ENCODE peak calls at places on chromosome 18, in eight cellular contexts. One of them, this sample, is unnamed.

GRCh38 chr18:50729326-50729725 is 90.5 kb downstream of the MRO start:
- DNase-seq in activated T-helper 1 cell treated with anti-CD3 and anti-CD28 coated beads, Interleukin-2, amount 50 U/mL, for 16 hours: no peak
- DNase-seq in tibial artery: no peak
- DNase-seq in heart right ventricle: no peak
- DNase-seq in stimulated activated CD4-positive, alpha-beta T cell treated with anti-CD3 and anti-CD28 coated beads, Interleukin-4, amount 100 ng/mL, for 24 hours: no peak
- DNase-seq in RPMI7951: no peak
- DNase-seq in smooth muscle cell of the brain vasculature: no peak
- DNase-seq in HCT116: no peak
- DNase-seq in this sample: no peak

GRCh38 chr18:48428494-48429177 is 19.5 kb upstream of the ZBTB7C start:
- DNase-seq in heart right ventricle: no peak
- DNase-seq in smooth muscle cell of the brain vasculature: no peak
- DNase-seq in tibial artery: no peak
- DNase-seq in HCT116: no peak
- DNase-seq in activated T-helper 1 cell treated with anti-CD3 and anti-CD28 coated beads, Interleukin-2, amount 50 U/mL, for 16 hours: no peak
- DNase-seq in RPMI7951: no peak
- DNase-seq in stimulated activated CD4-positive, alpha-beta T cell treated with anti-CD3 and anti-CD28 coated beads, Interleukin-4, amount 100 ng/mL, for 24 hours: no peak
- DNase-seq in this sample: no peak

GRCh38 chr18:13039806-13040205 is 48.6 kb downstream of the CEP192 start:
- DNase-seq in heart right ventricle: no peak
- DNase-seq in smooth muscle cell of the brain vasculature: no peak
- DNase-seq in HCT116: no peak
- DNase-seq in tibial artery: no peak
- DNase-seq in activated T-helper 1 cell treated with anti-CD3 and anti-CD28 coated beads, Interleukin-2, amount 50 U/mL, for 16 hours: no peak
- DNase-seq in stimulated activated CD4-positive, alpha-beta T cell treated with anti-CD3 and anti-CD28 coated beads, Interleukin-4, amount 100 ng/mL, for 24 hours: no peak
- DNase-seq in RPMI7951: no peak
- DNase-seq in this sample: no peak

GRCh38 chr18:48750485-48751175 is 200.1 kb downstream of the SMAD7 start:
- DNase-seq in smooth muscle cell of the brain vasculature: no peak
- DNase-seq in HCT116: no peak
- DNase-seq in heart right ventricle: peak; percentile 25
- DNase-seq in activated T-helper 1 cell treated with anti-CD3 and anti-CD28 coated beads, Interleukin-2, amount 50 U/mL, for 16 hours: no peak
- DNase-seq in stimulated activated CD4-positive, alpha-beta T cell treated with anti-CD3 and anti-CD28 coated beads, Interleukin-4, amount 100 ng/mL, for 24 hours: no peak
- DNase-seq in tibial artery: peak; percentile 91
- DNase-seq in RPMI7951: peak; percentile 91
- DNase-seq in this sample: no peak

GRCh38 chr18:36130039-36130831 is 536 bp downstream of the ELP2 start:
- DNase-seq in HCT116: no peak
- DNase-seq in stimulated activated CD4-positive, alpha-beta T cell treated with anti-CD3 and anti-CD28 coated beads, Interleukin-4, amount 100 ng/mL, for 24 hours: no peak
- DNase-seq in heart right ventricle: no peak
- DNase-seq in smooth muscle cell of the brain vasculature: no peak
- DNase-seq in RPMI7951: no peak
- DNase-seq in tibial artery: no peak
- DNase-seq in activated T-helper 1 cell treated with anti-CD3 and anti-CD28 coated beads, Interleukin-2, amount 50 U/mL, for 16 hours: no peak
- DNase-seq in this sample: peak; percentile 13

GRCh38 chr18:59051470-59052165 is 88.1 kb upstream of the SEC11C start:
- DNase-seq in smooth muscle cell of the brain vasculature: no peak
- DNase-seq in tibial artery: peak; percentile 92
- DNase-seq in heart right ventricle: no peak
- DNase-seq in activated T-helper 1 cell treated with anti-CD3 and anti-CD28 coated beads, Interleukin-2, amount 50 U/mL, for 16 hours: no peak
- DNase-seq in stimulated activated CD4-positive, alpha-beta T cell treated with anti-CD3 and anti-CD28 coated beads, Interleukin-4, amount 100 ng/mL, for 24 hours: no peak
- DNase-seq in RPMI7951: no peak
- DNase-seq in HCT116: no peak
- DNase-seq in this sample: no peak

GRCh38 chr18:41526046-41526445 is 429.0 kb upstream of the PIK3C3 start:
- DNase-seq in RPMI7951: no peak
- DNase-seq in HCT116: no peak
- DNase-seq in activated T-helper 1 cell treated with anti-CD3 and anti-CD28 coated beads, Interleukin-2, amount 50 U/mL, for 16 hours: no peak
- DNase-seq in smooth muscle cell of the brain vasculature: no peak
- DNase-seq in tibial artery: no peak
- DNase-seq in stimulated activated CD4-positive, alpha-beta T cell treated with anti-CD3 and anti-CD28 coated beads, Interleukin-4, amount 100 ng/mL, for 24 hours: no peak
- DNase-seq in heart right ventricle: no peak
- DNase-seq in this sample: no peak

GRCh38 chr18:22868831-22869230 is 64.3 kb upstream of the RBBP8 start:
- DNase-seq in heart right ventricle: no peak
- DNase-seq in activated T-helper 1 cell treated with anti-CD3 and anti-CD28 coated beads, Interleukin-2, amount 50 U/mL, for 16 hours: no peak
- DNase-seq in stimulated activated CD4-positive, alpha-beta T cell treated with anti-CD3 and anti-CD28 coated beads, Interleukin-4, amount 100 ng/mL, for 24 hours: no peak
- DNase-seq in HCT116: no peak
- DNase-seq in smooth muscle cell of the brain vasculature: no peak
- DNase-seq in tibial artery: no peak
- DNase-seq in RPMI7951: no peak
- DNase-seq in this sample: no peak

GRCh38 chr18:23054553-23054952 is 80.7 kb upstream of the CABLES1 start:
- DNase-seq in smooth muscle cell of the brain vasculature: no peak
- DNase-seq in activated T-helper 1 cell treated with anti-CD3 and anti-CD28 coated beads, Interleukin-2, amount 50 U/mL, for 16 hours: no peak
- DNase-seq in tibial artery: peak; percentile 17
- DNase-seq in heart right ventricle: no peak
- DNase-seq in stimulated activated CD4-positive, alpha-beta T cell treated with anti-CD3 and anti-CD28 coated beads, Interleukin-4, amount 100 ng/mL, for 24 hours: no peak
- DNase-seq in HCT116: no peak
- DNase-seq in RPMI7951: no peak
- DNase-seq in this sample: no peak

GRCh38 chr18:63205791-63206252 is 113.7 kb downstream of the BCL2 start:
- DNase-seq in RPMI7951: no peak
- DNase-seq in HCT116: no peak
- DNase-seq in stimulated activated CD4-positive, alpha-beta T cell treated with anti-CD3 and anti-CD28 coated beads, Interleukin-4, amount 100 ng/mL, for 24 hours: no peak
- DNase-seq in activated T-helper 1 cell treated with anti-CD3 and anti-CD28 coated beads, Interleukin-2, amount 50 U/mL, for 16 hours: no peak
- DNase-seq in smooth muscle cell of the brain vasculature: no peak
- DNase-seq in heart right ventricle: no peak
- DNase-seq in tibial artery: no peak
- DNase-seq in this sample: no peak

GRCh38 chr18:68284236-68284635 is 430.7 kb downstream of the TMX3 start:
- DNase-seq in HCT116: no peak
- DNase-seq in tibial artery: no peak
- DNase-seq in smooth muscle cell of the brain vasculature: no peak
- DNase-seq in activated T-helper 1 cell treated with anti-CD3 and anti-CD28 coated beads, Interleukin-2, amount 50 U/mL, for 16 hours: no peak
- DNase-seq in heart right ventricle: no peak
- DNase-seq in RPMI7951: no peak
- DNase-seq in stimulated activated CD4-positive, alpha-beta T cell treated with anti-CD3 and anti-CD28 coated beads, Interleukin-4, amount 100 ng/mL, for 24 hours: no peak
- DNase-seq in this sample: no peak

GRCh38 chr18:45059695-45060094 is 379.0 kb downstream of the SETBP1 start:
- DNase-seq in stimulated activated CD4-positive, alpha-beta T cell treated with anti-CD3 and anti-CD28 coated beads, Interleukin-4, amount 100 ng/mL, for 24 hours: no peak
- DNase-seq in activated T-helper 1 cell treated with anti-CD3 and anti-CD28 coated beads, Interleukin-2, amount 50 U/mL, for 16 hours: no peak
- DNase-seq in HCT116: no peak
- DNase-seq in smooth muscle cell of the brain vasculature: peak; percentile 40
- DNase-seq in heart right ventricle: no peak
- DNase-seq in RPMI7951: peak; percentile 93
- DNase-seq in tibial artery: no peak
- DNase-seq in this sample: no peak

GRCh38 chr18:55416791-55417190 is 171.2 kb downstream of the TCF4 start:
- DNase-seq in heart right ventricle: no peak
- DNase-seq in activated T-helper 1 cell treated with anti-CD3 and anti-CD28 coated beads, Interleukin-2, amount 50 U/mL, for 16 hours: no peak
- DNase-seq in HCT116: no peak
- DNase-seq in smooth muscle cell of the brain vasculature: no peak
- DNase-seq in tibial artery: no peak
- DNase-seq in stimulated activated CD4-positive, alpha-beta T cell treated with anti-CD3 and anti-CD28 coated beads, Interleukin-4, amount 100 ng/mL, for 24 hours: no peak
- DNase-seq in RPMI7951: no peak
- DNase-seq in this sample: no peak

GRCh38 chr18:3528251-3528650 is 78.3 kb downstream of the TGIF1 start:
- DNase-seq in activated T-helper 1 cell treated with anti-CD3 and anti-CD28 coated beads, Interleukin-2, amount 50 U/mL, for 16 hours: no peak
- DNase-seq in tibial artery: no peak
- DNase-seq in RPMI7951: no peak
- DNase-seq in HCT116: no peak
- DNase-seq in stimulated activated CD4-positive, alpha-beta T cell treated with anti-CD3 and anti-CD28 coated beads, Interleukin-4, amount 100 ng/mL, for 24 hours: no peak
- DNase-seq in heart right ventricle: no peak
- DNase-seq in smooth muscle cell of the brain vasculature: no peak
- DNase-seq in this sample: no peak

GRCh38 chr18:72830109-72830508 is 37.7 kb downstream of the NETO1 start:
- DNase-seq in activated T-helper 1 cell treated with anti-CD3 and anti-CD28 coated beads, Interleukin-2, amount 50 U/mL, for 16 hours: no peak
- DNase-seq in stimulated activated CD4-positive, alpha-beta T cell treated with anti-CD3 and anti-CD28 coated beads, Interleukin-4, amount 100 ng/mL, for 24 hours: no peak
- DNase-seq in smooth muscle cell of the brain vasculature: no peak
- DNase-seq in heart right ventricle: peak; percentile 48
- DNase-seq in RPMI7951: peak; percentile 50
- DNase-seq in tibial artery: no peak
- DNase-seq in HCT116: no peak
- DNase-seq in this sample: peak; percentile 19

GRCh38 chr18:12287131-12287681 is 20.8 kb upstream of the TUBB6 start:
- DNase-seq in HCT116: no peak
- DNase-seq in activated T-helper 1 cell treated with anti-CD3 and anti-CD28 coated beads, Interleukin-2, amount 50 U/mL, for 16 hours: no peak
- DNase-seq in stimulated activated CD4-positive, alpha-beta T cell treated with anti-CD3 and anti-CD28 coated beads, Interleukin-4, amount 100 ng/mL, for 24 hours: no peak
- DNase-seq in smooth muscle cell of the brain vasculature: no peak
- DNase-seq in heart right ventricle: no peak
- DNase-seq in RPMI7951: no peak
- DNase-seq in tibial artery: no peak
- DNase-seq in this sample: no peak

GRCh38 chr18:53380063-53380639 is 844.3 kb downstream of the MBD2 start:
- DNase-seq in RPMI7951: peak; percentile 17
- DNase-seq in HCT116: peak; percentile 19
- DNase-seq in activated T-helper 1 cell treated with anti-CD3 and anti-CD28 coated beads, Interleukin-2, amount 50 U/mL, for 16 hours: no peak
- DNase-seq in heart right ventricle: no peak
- DNase-seq in stimulated activated CD4-positive, alpha-beta T cell treated with anti-CD3 and anti-CD28 coated beads, Interleukin-4, amount 100 ng/mL, for 24 hours: no peak
- DNase-seq in tibial artery: no peak
- DNase-seq in smooth muscle cell of the brain vasculature: no peak
- DNase-seq in this sample: no peak

GRCh38 chr18:78605255-78605654 is 374.4 kb upstream of the SALL3 start:
- DNase-seq in tibial artery: no peak
- DNase-seq in heart right ventricle: no peak
- DNase-seq in stimulated activated CD4-positive, alpha-beta T cell treated with anti-CD3 and anti-CD28 coated beads, Interleukin-4, amount 100 ng/mL, for 24 hours: no peak
- DNase-seq in smooth muscle cell of the brain vasculature: no peak
- DNase-seq in activated T-helper 1 cell treated with anti-CD3 and anti-CD28 coated beads, Interleukin-2, amount 50 U/mL, for 16 hours: no peak
- DNase-seq in RPMI7951: no peak
- DNase-seq in HCT116: no peak
- DNase-seq in this sample: no peak

GRCh38 chr18:34222396-34223163 is 2.1 kb downstream of the NOL4 start:
- DNase-seq in HCT116: no peak
- DNase-seq in activated T-helper 1 cell treated with anti-CD3 and anti-CD28 coated beads, Interleukin-2, amount 50 U/mL, for 16 hours: no peak
- DNase-seq in heart right ventricle: no peak
- DNase-seq in tibial artery: no peak
- DNase-seq in stimulated activated CD4-positive, alpha-beta T cell treated with anti-CD3 and anti-CD28 coated beads, Interleukin-4, amount 100 ng/mL, for 24 hours: no peak
- DNase-seq in smooth muscle cell of the brain vasculature: no peak
- DNase-seq in RPMI7951: peak; percentile 14
- DNase-seq in this sample: no peak

GRCh38 chr18:55421612-55422381 is 166.2 kb downstream of the TCF4 start:
- DNase-seq in tibial artery: no peak
- DNase-seq in RPMI7951: peak; percentile 59
- DNase-seq in smooth muscle cell of the brain vasculature: no peak
- DNase-seq in HCT116: no peak
- DNase-seq in activated T-helper 1 cell treated with anti-CD3 and anti-CD28 coated beads, Interleukin-2, amount 50 U/mL, for 16 hours: no peak
- DNase-seq in heart right ventricle: peak; percentile 29
- DNase-seq in stimulated activated CD4-positive, alpha-beta T cell treated with anti-CD3 and anti-CD28 coated beads, Interleukin-4, amount 100 ng/mL, for 24 hours: no peak
- DNase-seq in this sample: no peak

GRCh38 chr18:67010916-67011315 is 407.0 kb upstream of the CDH19 start:
- DNase-seq in activated T-helper 1 cell treated with anti-CD3 and anti-CD28 coated beads, Interleukin-2, amount 50 U/mL, for 16 hours: no peak
- DNase-seq in tibial artery: no peak
- DNase-seq in stimulated activated CD4-positive, alpha-beta T cell treated with anti-CD3 and anti-CD28 coated beads, Interleukin-4, amount 100 ng/mL, for 24 hours: no peak
- DNase-seq in RPMI7951: no peak
- DNase-seq in smooth muscle cell of the brain vasculature: no peak
- DNase-seq in HCT116: no peak
- DNase-seq in heart right ventricle: no peak
- DNase-seq in this sample: no peak

GRCh38 chr18:36509646-36510197 is 212.2 kb downstream of the FHOD3 start:
- DNase-seq in stimulated activated CD4-positive, alpha-beta T cell treated with anti-CD3 and anti-CD28 coated beads, Interleukin-4, amount 100 ng/mL, for 24 hours: no peak
- DNase-seq in activated T-helper 1 cell treated with anti-CD3 and anti-CD28 coated beads, Interleukin-2, amount 50 U/mL, for 16 hours: no peak
- DNase-seq in smooth muscle cell of the brain vasculature: no peak
- DNase-seq in RPMI7951: no peak
- DNase-seq in heart right ventricle: no peak
- DNase-seq in HCT116: no peak
- DNase-seq in tibial artery: no peak
- DNase-seq in this sample: no peak

GRCh38 chr18:8795586-8795985 is 90.2 kb downstream of the MTCL1 start:
- DNase-seq in activated T-helper 1 cell treated with anti-CD3 and anti-CD28 coated beads, Interleukin-2, amount 50 U/mL, for 16 hours: no peak
- DNase-seq in tibial artery: no peak
- DNase-seq in stimulated activated CD4-positive, alpha-beta T cell treated with anti-CD3 and anti-CD28 coated beads, Interleukin-4, amount 100 ng/mL, for 24 hours: no peak
- DNase-seq in heart right ventricle: no peak
- DNase-seq in RPMI7951: no peak
- DNase-seq in HCT116: no peak
- DNase-seq in smooth muscle cell of the brain vasculature: no peak
- DNase-seq in this sample: no peak

GRCh38 chr18:66872277-66872676 is 268.4 kb upstream of the CDH19 start:
- DNase-seq in smooth muscle cell of the brain vasculature: no peak
- DNase-seq in tibial artery: no peak
- DNase-seq in stimulated activated CD4-positive, alpha-beta T cell treated with anti-CD3 and anti-CD28 coated beads, Interleukin-4, amount 100 ng/mL, for 24 hours: no peak
- DNase-seq in heart right ventricle: no peak
- DNase-seq in RPMI7951: no peak
- DNase-seq in activated T-helper 1 cell treated with anti-CD3 and anti-CD28 coated beads, Interleukin-2, amount 50 U/mL, for 16 hours: no peak
- DNase-seq in HCT116: no peak
- DNase-seq in this sample: no peak

GRCh38 chr18:74175658-74176057 is 27.3 kb downstream of the TIMM21 start:
- DNase-seq in activated T-helper 1 cell treated with anti-CD3 and anti-CD28 coated beads, Interleukin-2, amount 50 U/mL, for 16 hours: no peak
- DNase-seq in smooth muscle cell of the brain vasculature: no peak
- DNase-seq in stimulated activated CD4-positive, alpha-beta T cell treated with anti-CD3 and anti-CD28 coated beads, Interleukin-4, amount 100 ng/mL, for 24 hours: no peak
- DNase-seq in heart right ventricle: no peak
- DNase-seq in RPMI7951: no peak
- DNase-seq in HCT116: no peak
- DNase-seq in tibial artery: no peak
- DNase-seq in this sample: no peak

GRCh38 chr18:32083781-32084180 is 7.9 kb upstream of the RNF138 start:
- DNase-seq in stimulated activated CD4-positive, alpha-beta T cell treated with anti-CD3 and anti-CD28 coated beads, Interleukin-4, amount 100 ng/mL, for 24 hours: no peak
- DNase-seq in HCT116: no peak
- DNase-seq in smooth muscle cell of the brain vasculature: no peak
- DNase-seq in heart right ventricle: no peak
- DNase-seq in tibial artery: no peak
- DNase-seq in activated T-helper 1 cell treated with anti-CD3 and anti-CD28 coated beads, Interleukin-2, amount 50 U/mL, for 16 hours: no peak
- DNase-seq in RPMI7951: no peak
- DNase-seq in this sample: no peak

GRCh38 chr18:44997139-44997538 is 316.5 kb downstream of the SETBP1 start:
- DNase-seq in tibial artery: no peak
- DNase-seq in stimulated activated CD4-positive, alpha-beta T cell treated with anti-CD3 and anti-CD28 coated beads, Interleukin-4, amount 100 ng/mL, for 24 hours: no peak
- DNase-seq in RPMI7951: no peak
- DNase-seq in smooth muscle cell of the brain vasculature: no peak
- DNase-seq in HCT116: no peak
- DNase-seq in heart right ventricle: no peak
- DNase-seq in activated T-helper 1 cell treated with anti-CD3 and anti-CD28 coated beads, Interleukin-2, amount 50 U/mL, for 16 hours: no peak
- DNase-seq in this sample: no peak

GRCh38 chr18:62651276-62652031 is 63.9 kb upstream of the PHLPP1 start:
- DNase-seq in stimulated activated CD4-positive, alpha-beta T cell treated with anti-CD3 and anti-CD28 coated beads, Interleukin-4, amount 100 ng/mL, for 24 hours: no peak
- DNase-seq in activated T-helper 1 cell treated with anti-CD3 and anti-CD28 coated beads, Interleukin-2, amount 50 U/mL, for 16 hours: no peak
- DNase-seq in RPMI7951: no peak
- DNase-seq in tibial artery: no peak
- DNase-seq in heart right ventricle: no peak
- DNase-seq in HCT116: no peak
- DNase-seq in smooth muscle cell of the brain vasculature: no peak
- DNase-seq in this sample: no peak

GRCh38 chr18:3209859-3210569 is 9.8 kb downstream of the MYOM1 start:
- DNase-seq in activated T-helper 1 cell treated with anti-CD3 and anti-CD28 coated beads, Interleukin-2, amount 50 U/mL, for 16 hours: no peak
- DNase-seq in smooth muscle cell of the brain vasculature: no peak
- DNase-seq in stimulated activated CD4-positive, alpha-beta T cell treated with anti-CD3 and anti-CD28 coated beads, Interleukin-4, amount 100 ng/mL, for 24 hours: no peak
- DNase-seq in tibial artery: no peak
- DNase-seq in RPMI7951: no peak
- DNase-seq in HCT116: no peak
- DNase-seq in heart right ventricle: no peak
- DNase-seq in this sample: peak; percentile 17

GRCh38 chr18:13572148-13572547 is 154.2 kb downstream of the FAM210A start:
- DNase-seq in HCT116: no peak
- DNase-seq in stimulated activated CD4-positive, alpha-beta T cell treated with anti-CD3 and anti-CD28 coated beads, Interleukin-4, amount 100 ng/mL, for 24 hours: no peak
- DNase-seq in smooth muscle cell of the brain vasculature: no peak
- DNase-seq in RPMI7951: no peak
- DNase-seq in heart right ventricle: no peak
- DNase-seq in tibial artery: peak; percentile 33
- DNase-seq in activated T-helper 1 cell treated with anti-CD3 and anti-CD28 coated beads, Interleukin-2, amount 50 U/mL, for 16 hours: no peak
- DNase-seq in this sample: no peak

GRCh38 chr18:51561821-51562220 is 364.3 kb upstream of the MEX3C start:
- DNase-seq in heart right ventricle: peak; percentile 24
- DNase-seq in HCT116: no peak
- DNase-seq in smooth muscle cell of the brain vasculature: no peak
- DNase-seq in RPMI7951: no peak
- DNase-seq in stimulated activated CD4-positive, alpha-beta T cell treated with anti-CD3 and anti-CD28 coated beads, Interleukin-4, amount 100 ng/mL, for 24 hours: no peak
- DNase-seq in activated T-helper 1 cell treated with anti-CD3 and anti-CD28 coated beads, Interleukin-2, amount 50 U/mL, for 16 hours: no peak
- DNase-seq in tibial artery: no peak
- DNase-seq in this sample: no peak

GRCh38 chr18:66792466-66792865 is 188.6 kb upstream of the CDH19 start:
- DNase-seq in heart right ventricle: no peak
- DNase-seq in smooth muscle cell of the brain vasculature: no peak
- DNase-seq in stimulated activated CD4-positive, alpha-beta T cell treated with anti-CD3 and anti-CD28 coated beads, Interleukin-4, amount 100 ng/mL, for 24 hours: no peak
- DNase-seq in RPMI7951: no peak
- DNase-seq in activated T-helper 1 cell treated with anti-CD3 and anti-CD28 coated beads, Interleukin-2, amount 50 U/mL, for 16 hours: no peak
- DNase-seq in tibial artery: no peak
- DNase-seq in HCT116: no peak
- DNase-seq in this sample: no peak

GRCh38 chr18:49016648-49017539 is 66.1 kb upstream of the SMAD7 start:
- DNase-seq in smooth muscle cell of the brain vasculature: no peak
- DNase-seq in RPMI7951: peak; percentile 89
- DNase-seq in tibial artery: peak; percentile 70
- DNase-seq in heart right ventricle: no peak
- DNase-seq in activated T-helper 1 cell treated with anti-CD3 and anti-CD28 coated beads, Interleukin-2, amount 50 U/mL, for 16 hours: no peak
- DNase-seq in stimulated activated CD4-positive, alpha-beta T cell treated with anti-CD3 and anti-CD28 coated beads, Interleukin-4, amount 100 ng/mL, for 24 hours: no peak
- DNase-seq in HCT116: peak; percentile 60
- DNase-seq in this sample: no peak

GRCh38 chr18:36200354-36200771 is 13.1 kb downstream of the MOCOS start:
- DNase-seq in heart right ventricle: no peak
- DNase-seq in smooth muscle cell of the brain vasculature: no peak
- DNase-seq in activated T-helper 1 cell treated with anti-CD3 and anti-CD28 coated beads, Interleukin-2, amount 50 U/mL, for 16 hours: no peak
- DNase-seq in stimulated activated CD4-positive, alpha-beta T cell treated with anti-CD3 and anti-CD28 coated beads, Interleukin-4, amount 100 ng/mL, for 24 hours: no peak
- DNase-seq in HCT116: no peak
- DNase-seq in tibial artery: no peak
- DNase-seq in RPMI7951: no peak
- DNase-seq in this sample: no peak

This sample was measured in activated naive CD4-positive, alpha-beta T cell treated with anti-CD3 and anti-CD28 coated beads for 36 hours.